ENCODE peak calls at places on chromosomes 7 and 10, in six cellular contexts. Q is choroid plexus epithelial cell, R is lower lobe of right lung, P is fibroblast of the aortic adventitia, A is vagina, T is fibroblast of pulmonary artery. F is an unnamed sample.

GRCh38 chr7:33946094-33946699 is 40.9 kb downstream of the BMPER start:
- DNase-seq in Q (no peak), R (no peak), T (no peak), A (peak; percentile 13), P (no peak), F (no peak)

GRCh38 chr10:13712799-13713581 is 126.2 kb downstream of the PRPF18 start:
- DNase-seq in Q (peak; percentile 94), T (peak; percentile 97), P (peak; percentile 97), A (peak; percentile 93), R (peak; percentile 83), F (no peak)

GRCh38 chr10:48389272-48389671 is 82.8 kb downstream of the MAPK8 start:
- DNase-seq in A (no peak), Q (no peak), P (no peak), R (no peak), T (no peak), F (no peak)

GRCh38 chr7:29562307-29562706 is 1.3 kb upstream of the PRR15 start:
- DNase-seq in Q (peak; percentile 14), P (no peak), A (no peak), T (no peak), R (no peak), F (no peak)

GRCh38 chr10:35347899-35348608 is 11.7 kb downstream of the CCNY start:
- DNase-seq in P (no peak), R (no peak), A (no peak), T (no peak), Q (no peak), F (no peak)

GRCh38 chr7:144820557-144820956 is 15.3 kb downstream of the TPK1 start:
- DNase-seq in R (no peak), P (no peak), Q (no peak), T (no peak), A (no peak), F (no peak)

GRCh38 chr10:96511044-96511945 is 2.4 kb downstream of the TLL2 start:
- DNase-seq in T (peak; percentile 25), Q (peak; percentile 57), P (peak; percentile 10), A (no peak), R (no peak), F (peak; percentile 59)

GRCh38 chr7:151447901-151448260 is 7.9 kb upstream of the CRYGN start:
- DNase-seq in R (no peak), P (no peak), A (no peak), Q (no peak), T (no peak), F (no peak)

GRCh38 chr10:20299037-20299557 is 482.9 kb downstream of the PLXDC2 start:
- DNase-seq in Q (peak; percentile 19), R (no peak), A (no peak), P (no peak), T (no peak), F (no peak)

GRCh38 chr10:100998991-100999741 is 442 bp upstream of the LZTS2 start:
- DNase-seq in P (peak; percentile 72), Q (peak; percentile 75), T (peak; percentile 79), R (peak; percentile 90), A (no peak), F (peak; percentile 87)

GRCh38 chr10:74960670-74961069 is 134.3 kb downstream of the KAT6B start:
- DNase-seq in T (no peak), Q (no peak), A (no peak), P (no peak), R (no peak), F (no peak)

GRCh38 chr7:85413718-85414117 is 226.9 kb upstream of the SEMA3D start:
- DNase-seq in Q (no peak), R (no peak), T (no peak), A (no peak), P (no peak), F (no peak)

GRCh38 chr10:76033457-76034196 is 602.2 kb downstream of the LRMDA start:
- DNase-seq in T (no peak), P (peak; percentile 43), Q (peak; percentile 56), A (no peak), R (no peak), F (no peak)

GRCh38 chr7:128444242-128444641 is 11.4 kb upstream of the HILPDA start:
- DNase-seq in A (peak; percentile 77), P (no peak), T (no peak), R (no peak), Q (no peak), F (no peak)

GRCh38 chr7:116052006-116052405 is 21.4 kb upstream of the TFEC start:
- DNase-seq in A (no peak), R (no peak), Q (peak; percentile 26), T (no peak), P (peak; percentile 11), F (no peak)

GRCh38 chr7:25949672-25950487 is 202.1 kb upstream of the NFE2L3 start:
- DNase-seq in T (no peak), A (no peak), R (no peak), Q (no peak), P (no peak), F (peak; percentile 45)

GRCh38 chr7:55077581-55078410 is 59.0 kb downstream of the EGFR start:
- DNase-seq in R (no peak), T (no peak), A (no peak), P (no peak), Q (no peak), F (no peak)

GRCh38 chr7:104033837-104034236 is 44.4 kb upstream of the RELN start:
- DNase-seq in Q (no peak), P (no peak), R (no peak), T (no peak), A (no peak), F (no peak)

GRCh38 chr10:117666131-117666530 is 123.6 kb downstream of the EMX2 start:
- DNase-seq in P (no peak), T (no peak), A (peak; percentile 67), R (no peak), Q (no peak), F (no peak)

GRCh38 chr10:44752451-44753441 is 158.4 kb upstream of the TMEM72 start:
- DNase-seq in R (no peak), P (peak; percentile 98), A (no peak), Q (peak; percentile 94), T (peak; percentile 88), F (no peak)

GRCh38 chr10:84826704-84827103 is 498.3 kb downstream of the CCSER2 start:
- DNase-seq in R (no peak), P (no peak), A (no peak), Q (peak; percentile 44), T (no peak), F (no peak)

GRCh38 chr10:5812283-5813090 is 747 bp downstream of the GDI2 start:
- DNase-seq in A (peak; percentile 85), Q (peak; percentile 16), R (peak; percentile 72), P (peak; percentile 19), T (no peak), F (peak; percentile 59)

GRCh38 chr7:5214641-5215040 is 24.6 kb downstream of the WIPI2 start:
- DNase-seq in T (no peak), A (no peak), R (no peak), P (no peak), Q (no peak), F (no peak)

GRCh38 chr7:93461350-93461749 is 113.2 kb downstream of the CALCR start:
- DNase-seq in R (no peak), P (no peak), A (no peak), Q (peak; percentile 7), T (no peak), F (no peak)

GRCh38 chr7:72805526-72806494 is 22.2 kb downstream of the TYW1B start:
- DNase-seq in R (no peak), A (no peak), Q (peak; percentile 72), T (peak; percentile 72), P (peak; percentile 52), F (no peak)

GRCh38 chr7:50562126-50562525 is 3.1 kb downstream of the DDC start:
- DNase-seq in T (no peak), A (no peak), Q (no peak), R (no peak), P (no peak), F (no peak)
- TF ChIP-seq CTCF in T (no peak), A (no peak), Q (no peak), R (no peak), P (no peak), F (no peak)

GRCh38 chr10:123381271-123381670 is 227.1 kb downstream of the BUB3 start:
- DNase-seq in T (peak; percentile 2), A (no peak), Q (peak; percentile 6), P (peak; percentile 15), R (no peak), F (no peak)

GRCh38 chr10:123378302-123378701 is 224.1 kb downstream of the BUB3 start:
- DNase-seq in R (no peak), T (no peak), A (no peak), P (no peak), Q (no peak), F (no peak)

GRCh38 chr10:123379156-123379555 is 225.0 kb downstream of the BUB3 start:
- DNase-seq in R (no peak), A (no peak), P (no peak), T (no peak), Q (no peak), F (no peak)

GRCh38 chr10:123377883-123378282 is 223.7 kb downstream of the BUB3 start:
- DNase-seq in R (no peak), A (no peak), T (no peak), P (peak; percentile 4), Q (no peak), F (no peak)

GRCh38 chr10:123380491-123381085 is 226.4 kb downstream of the BUB3 start:
- DNase-seq in P (peak; percentile 67), A (no peak), Q (peak; percentile 29), R (no peak), T (peak; percentile 34), F (no peak)
- TF ChIP-seq CTCF in P (peak; percentile 60), A (no peak), Q (peak; percentile 36), R (peak; percentile 15), T (peak; percentile 30), F (no peak)

GRCh38 chr7:158740013-158740656 is 35.5 kb upstream of the NCAPG2 start:
- DNase-seq in P (peak; percentile 67), Q (peak; percentile 97), R (no peak), T (peak; percentile 95), A (no peak), F (no peak)
- TF ChIP-seq CTCF in P (no peak), Q (no peak), R (no peak), T (no peak), A (no peak), F (no peak)

GRCh38 chr10:42754155-42755027 is 28.2 kb upstream of the BMS1 start:
- DNase-seq in P (no peak), R (peak; percentile 53), A (no peak), T (peak; percentile 9), Q (peak; percentile 18), F (peak; percentile 58)

GRCh38 chr10:42755028-42755451 is 27.6 kb upstream of the BMS1 start:
- DNase-seq in P (no peak), Q (no peak), A (no peak), T (no peak), R (no peak), F (peak; percentile 43)

GRCh38 chr10:42755591-42756093 is 27.0 kb upstream of the BMS1 start:
- DNase-seq in T (no peak), P (no peak), R (no peak), Q (no peak), A (no peak), F (no peak)

GRCh38 chr10:42753507-42754154 is 29.0 kb upstream of the BMS1 start:
- DNase-seq in A (no peak), P (no peak), R (peak; percentile 51), Q (no peak), T (no peak), F (peak; percentile 22)

DNA sequence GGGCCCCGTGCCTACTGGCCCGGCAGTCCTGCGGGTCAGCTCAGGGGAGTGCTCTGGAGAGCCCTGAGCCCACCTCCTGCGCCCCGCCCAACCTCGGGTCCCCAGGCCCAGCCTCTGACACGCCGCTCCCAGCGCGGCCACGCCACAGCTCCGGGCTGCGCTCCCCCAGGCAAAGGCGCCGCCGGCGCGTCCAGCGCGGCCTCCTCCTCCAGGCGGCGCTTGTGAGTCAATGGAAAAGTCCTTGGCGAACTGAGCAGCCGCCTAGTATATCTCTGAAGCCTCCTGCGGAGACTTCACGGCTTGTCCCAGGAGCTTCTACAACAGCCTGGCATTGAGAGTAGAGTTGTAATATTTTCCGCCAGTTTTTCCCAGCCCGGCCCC is 29.5 kb upstream of the BMS1 start:
- DNase-seq in P (peak; percentile 67), T (peak; percentile 78), Q (peak; percentile 82), R (peak; percentile 76), A (no peak), F (peak; percentile 93)
- TF ChIP-seq CTCF in P (peak; percentile 83), T (peak; percentile 63), Q (peak; percentile 75), R (peak; percentile 94), A (peak; percentile 73), F (peak; percentile 81)

F was measured in glutamatergic neuron.